ENCODE peak calls at places on chromosome 15, in four cellular contexts. One of them, this sample, is unnamed.

GRCh38 chr15:26634319-26634718 is 138.5 kb downstream of the GABRB3 start:
- DNase-seq in fibroblast of lung: no peak
- DNase-seq in tibial artery: no peak
- DNase-seq in heart left ventricle: no peak
- DNase-seq in this sample: no peak

GRCh38 chr15:45829336-45830153 is 194.7 kb downstream of the SQOR start:
- DNase-seq in fibroblast of lung: no peak
- DNase-seq in tibial artery: no peak
- DNase-seq in heart left ventricle: no peak
- DNase-seq in this sample: no peak

GRCh38 chr15:99704444-99704838 is 28.8 kb downstream of the LYSMD4 start:
- DNase-seq in fibroblast of lung: peak; percentile 80
- DNase-seq in tibial artery: no peak
- DNase-seq in heart left ventricle: no peak
- DNase-seq in this sample: peak; percentile 87

GRCh38 chr15:63407612-63408011 is 26.0 kb upstream of the CA12 start:
- DNase-seq in fibroblast of lung: no peak
- DNase-seq in tibial artery: no peak
- DNase-seq in heart left ventricle: no peak
- DNase-seq in this sample: no peak

GRCh38 chr15:96359772-96360498 is 29.4 kb downstream of the NR2F2 start:
- DNase-seq in fibroblast of lung: peak; percentile 51
- DNase-seq in tibial artery: no peak
- DNase-seq in heart left ventricle: no peak
- DNase-seq in this sample: no peak

GRCh38 chr15:75197062-75197630 is 4.5 kb upstream of the C15orf39 start:
- DNase-seq in fibroblast of lung: no peak
- DNase-seq in tibial artery: no peak
- DNase-seq in heart left ventricle: no peak
- DNase-seq in this sample: no peak

GRCh38 chr15:79006071-79006470 is 61.2 kb upstream of the CTSH start:
- DNase-seq in fibroblast of lung: no peak
- DNase-seq in tibial artery: no peak
- DNase-seq in heart left ventricle: no peak
- DNase-seq in this sample: no peak

GRCh38 chr15:41894791-41895463 is 1.1 kb upstream of the SPTBN5 start:
- DNase-seq in fibroblast of lung: peak; percentile 83
- DNase-seq in tibial artery: peak; percentile 79
- DNase-seq in heart left ventricle: peak; percentile 90
- DNase-seq in this sample: peak; percentile 72

GRCh38 chr15:38252481-38253311 is at the start of gene SPRED1:
- DNase-seq in fibroblast of lung: peak; percentile 61
- DNase-seq in tibial artery: peak; percentile 71
- DNase-seq in heart left ventricle: peak; percentile 86
- DNase-seq in this sample: peak; percentile 35

GRCh38 chr15:65189102-65189740 is 4.1 kb upstream of the CLPX start:
- DNase-seq in fibroblast of lung: peak; percentile 47
- DNase-seq in tibial artery: no peak
- DNase-seq in heart left ventricle: no peak
- DNase-seq in this sample: peak; percentile 60

GRCh38 chr15:46681901-46682300 is 1035.4 kb upstream of the SEMA6D start:
- DNase-seq in fibroblast of lung: no peak
- DNase-seq in tibial artery: no peak
- DNase-seq in heart left ventricle: no peak
- DNase-seq in this sample: no peak

GRCh38 chr15:74780983-74781672 is 752 bp upstream of the CSK start:
- DNase-seq in fibroblast of lung: peak; percentile 24
- DNase-seq in tibial artery: no peak
- DNase-seq in heart left ventricle: no peak
- DNase-seq in this sample: no peak

GRCh38 chr15:22786868-22787698 is 639 bp downstream of the NIPA1 start:
- DNase-seq in fibroblast of lung: peak; percentile 30
- DNase-seq in tibial artery: no peak
- DNase-seq in heart left ventricle: peak; percentile 35
- DNase-seq in this sample: no peak

GRCh38 chr15:73633991-73634495 is 854 bp upstream of the NPTN start:
- DNase-seq in fibroblast of lung: peak; percentile 94
- DNase-seq in tibial artery: no peak
- DNase-seq in heart left ventricle: no peak
- DNase-seq in this sample: peak; percentile 90

GRCh38 chr15:81548350-81549116 is 174.5 kb upstream of the TMC3 start:
- DNase-seq in fibroblast of lung: peak; percentile 16
- DNase-seq in tibial artery: no peak
- DNase-seq in heart left ventricle: no peak
- DNase-seq in this sample: no peak

GRCh38 chr15:82768414-82769081 is 37.3 kb downstream of the FSD2 start:
- DNase-seq in fibroblast of lung: peak; percentile 12
- DNase-seq in tibial artery: no peak
- DNase-seq in heart left ventricle: no peak
- DNase-seq in this sample: peak; percentile 20

GRCh38 chr15:80246425-80246894 is 5.6 kb downstream of the CTXND1 start:
- DNase-seq in fibroblast of lung: no peak
- DNase-seq in tibial artery: no peak
- DNase-seq in heart left ventricle: peak; percentile 49
- DNase-seq in this sample: no peak

GRCh38 chr15:61517335-61517734 is 288.2 kb upstream of the RORA start:
- DNase-seq in fibroblast of lung: no peak
- DNase-seq in tibial artery: no peak
- DNase-seq in heart left ventricle: no peak
- DNase-seq in this sample: no peak

GRCh38 chr15:64916365-64916764 is 4.7 kb downstream of the ANKDD1A start:
- DNase-seq in fibroblast of lung: no peak
- DNase-seq in tibial artery: no peak
- DNase-seq in heart left ventricle: no peak
- DNase-seq in this sample: no peak

GRCh38 chr15:63156708-63157065 is 590 bp downstream of the RPS27L start:
- DNase-seq in fibroblast of lung: peak; percentile 43
- DNase-seq in tibial artery: peak; percentile 37
- DNase-seq in heart left ventricle: peak; percentile 49
- DNase-seq in this sample: peak; percentile 42

GRCh38 chr15:34584321-34584668 is 844 bp upstream of the GOLGA8B start:
- DNase-seq in fibroblast of lung: no peak
- DNase-seq in tibial artery: no peak
- DNase-seq in heart left ventricle: no peak
- DNase-seq in this sample: no peak

GRCh38 chr15:81516012-81516411 is 142.0 kb upstream of the TMC3 start:
- DNase-seq in fibroblast of lung: peak; percentile 21
- DNase-seq in tibial artery: no peak
- DNase-seq in heart left ventricle: no peak
- DNase-seq in this sample: peak; percentile 9

GRCh38 chr15:43943511-43943910 is 116.7 kb downstream of the WDR76 start:
- DNase-seq in fibroblast of lung: peak; percentile 81
- DNase-seq in tibial artery: no peak
- DNase-seq in heart left ventricle: no peak
- DNase-seq in this sample: peak; percentile 25

GRCh38 chr15:42139596-42139995 is 16.8 kb downstream of the PLA2G4F start:
- DNase-seq in fibroblast of lung: no peak
- DNase-seq in tibial artery: no peak
- DNase-seq in heart left ventricle: no peak
- DNase-seq in this sample: no peak

DNA sequence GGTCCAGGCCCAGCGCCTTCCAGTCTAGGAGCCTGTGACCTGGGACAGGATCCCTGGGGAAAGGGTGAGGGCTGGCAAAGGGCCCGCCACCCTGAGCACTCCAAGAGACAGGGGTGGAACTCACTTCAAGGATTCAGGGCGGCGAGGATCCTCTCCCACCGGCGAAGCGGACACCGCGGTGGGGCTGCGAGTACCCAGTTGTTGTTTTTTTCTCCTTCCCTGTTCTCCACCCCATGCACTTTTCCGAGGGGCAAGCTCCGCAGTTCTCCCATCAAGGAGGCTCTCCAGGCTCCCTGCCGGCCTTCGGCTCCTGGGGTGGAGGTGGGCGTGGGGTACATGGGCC is 387 bp upstream of the PAQR5 start:
- DNase-seq in fibroblast of lung: no peak
- DNase-seq in tibial artery: no peak
- DNase-seq in heart left ventricle: peak; percentile 32
- DNase-seq in this sample: no peak
- H3K4me3 ChIP-seq in fibroblast of lung: peak overlapping the region; percentile 42
- H3K4me3 ChIP-seq in tibial artery: peak overlapping the region; percentile 40
- H3K4me3 ChIP-seq in heart left ventricle: peak overlapping the region; percentile 53
- H3K4me3 ChIP-seq in this sample: no peak overlapping the region

GRCh38 chr15:50355612-50355905 is 561 bp upstream of the GABPB1 start:
- DNase-seq in fibroblast of lung: peak; percentile 5
- DNase-seq in tibial artery: no peak
- DNase-seq in heart left ventricle: no peak
- DNase-seq in this sample: no peak

GRCh38 chr15:50353999-50354837 is 780 bp downstream of the GABPB1 start:
- DNase-seq in fibroblast of lung: peak; percentile 88
- DNase-seq in tibial artery: peak; percentile 47
- DNase-seq in heart left ventricle: peak; percentile 47
- DNase-seq in this sample: peak; percentile 81

GRCh38 chr15:50354838-50355611 is at the start of gene GABPB1:
- DNase-seq in fibroblast of lung: peak; percentile 97
- DNase-seq in tibial artery: peak; percentile 73
- DNase-seq in heart left ventricle: peak; percentile 91
- DNase-seq in this sample: peak; percentile 85

GRCh38 chr15:50355980-50356379 is 982 bp upstream of the GABPB1 start:
- DNase-seq in fibroblast of lung: peak; percentile 7
- DNase-seq in tibial artery: no peak
- DNase-seq in heart left ventricle: no peak
- DNase-seq in this sample: no peak

GRCh38 chr15:50358805-50359204 is 3.8 kb upstream of the GABPB1 start:
- DNase-seq in fibroblast of lung: peak; percentile 52
- DNase-seq in tibial artery: no peak
- DNase-seq in heart left ventricle: no peak
- DNase-seq in this sample: peak; percentile 39
- TF ChIP-seq CTCF in fibroblast of lung: peak; percentile 32
- TF ChIP-seq CTCF in tibial artery: no peak
- TF ChIP-seq CTCF in heart left ventricle: no peak
- TF ChIP-seq CTCF in this sample: peak; percentile 66

GRCh38 chr15:40044717-40045571 is 6.0 kb upstream of the SRP14 start:
- DNase-seq in fibroblast of lung: peak; percentile 76
- DNase-seq in tibial artery: peak; percentile 89
- DNase-seq in heart left ventricle: peak; percentile 93
- DNase-seq in this sample: peak; percentile 82
- H3K4me3 ChIP-seq in fibroblast of lung: peak overlapping the region; percentile 13
- H3K4me3 ChIP-seq in tibial artery: no peak overlapping the region
- H3K4me3 ChIP-seq in heart left ventricle: no peak overlapping the region
- H3K4me3 ChIP-seq in this sample: peak overlapping the region; percentile 18

DNA sequence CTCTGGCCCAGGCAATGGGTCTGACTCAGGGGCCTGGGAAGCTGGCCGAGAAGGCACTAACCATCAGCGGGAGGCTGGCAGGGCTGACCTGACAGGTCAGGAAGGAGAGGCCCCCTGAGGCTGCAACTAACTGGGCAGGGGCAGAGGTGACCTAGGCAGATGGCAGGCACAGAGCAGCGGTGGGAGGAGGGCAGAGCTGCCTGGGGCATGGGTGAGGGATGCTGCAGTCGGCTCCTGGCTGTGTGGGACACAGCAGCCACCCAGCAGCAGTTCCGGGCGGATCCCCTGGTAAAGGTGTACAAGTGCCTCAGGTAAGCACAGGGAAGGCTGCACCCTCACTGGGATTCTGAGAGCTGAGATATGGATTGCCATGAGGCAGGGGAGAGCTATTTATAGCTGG is 236.1 kb downstream of the OCA2 start:
- DNase-seq in fibroblast of lung: no peak
- DNase-seq in tibial artery: no peak
- DNase-seq in heart left ventricle: no peak
- DNase-seq in this sample: no peak
- TF ChIP-seq CTCF in fibroblast of lung: no peak
- TF ChIP-seq CTCF in tibial artery: no peak
- TF ChIP-seq CTCF in heart left ventricle: no peak
- TF ChIP-seq CTCF in this sample: no peak

GRCh38 chr15:100901296-100901695 is 17.9 kb upstream of the LRRK1 start:
- DNase-seq in fibroblast of lung: no peak
- DNase-seq in tibial artery: no peak
- DNase-seq in heart left ventricle: no peak
- DNase-seq in this sample: no peak

GRCh38 chr15:100902436-100903190 is 16.5 kb upstream of the LRRK1 start:
- DNase-seq in fibroblast of lung: peak; percentile 78
- DNase-seq in tibial artery: peak; percentile 69
- DNase-seq in heart left ventricle: peak; percentile 78
- DNase-seq in this sample: peak; percentile 75

GRCh38 chr15:100900895-100901169 is 18.3 kb upstream of the LRRK1 start:
- DNase-seq in fibroblast of lung: no peak
- DNase-seq in tibial artery: no peak
- DNase-seq in heart left ventricle: no peak
- DNase-seq in this sample: no peak

GRCh38 chr15:100903191-100903590 is 16.0 kb upstream of the LRRK1 start:
- DNase-seq in fibroblast of lung: no peak
- DNase-seq in tibial artery: no peak
- DNase-seq in heart left ventricle: no peak
- DNase-seq in this sample: no peak

GRCh38 chr15:100901702-100902435 is 17.3 kb upstream of the LRRK1 start:
- DNase-seq in fibroblast of lung: peak; percentile 40
- DNase-seq in tibial artery: no peak
- DNase-seq in heart left ventricle: no peak
- DNase-seq in this sample: no peak
- H3K4me3 ChIP-seq in fibroblast of lung: no peak overlapping the region
- H3K4me3 ChIP-seq in tibial artery: peak overlapping the region; percentile 36
- H3K4me3 ChIP-seq in heart left ventricle: no peak overlapping the region
- H3K4me3 ChIP-seq in this sample: peak overlapping the region; percentile 18

DNA sequence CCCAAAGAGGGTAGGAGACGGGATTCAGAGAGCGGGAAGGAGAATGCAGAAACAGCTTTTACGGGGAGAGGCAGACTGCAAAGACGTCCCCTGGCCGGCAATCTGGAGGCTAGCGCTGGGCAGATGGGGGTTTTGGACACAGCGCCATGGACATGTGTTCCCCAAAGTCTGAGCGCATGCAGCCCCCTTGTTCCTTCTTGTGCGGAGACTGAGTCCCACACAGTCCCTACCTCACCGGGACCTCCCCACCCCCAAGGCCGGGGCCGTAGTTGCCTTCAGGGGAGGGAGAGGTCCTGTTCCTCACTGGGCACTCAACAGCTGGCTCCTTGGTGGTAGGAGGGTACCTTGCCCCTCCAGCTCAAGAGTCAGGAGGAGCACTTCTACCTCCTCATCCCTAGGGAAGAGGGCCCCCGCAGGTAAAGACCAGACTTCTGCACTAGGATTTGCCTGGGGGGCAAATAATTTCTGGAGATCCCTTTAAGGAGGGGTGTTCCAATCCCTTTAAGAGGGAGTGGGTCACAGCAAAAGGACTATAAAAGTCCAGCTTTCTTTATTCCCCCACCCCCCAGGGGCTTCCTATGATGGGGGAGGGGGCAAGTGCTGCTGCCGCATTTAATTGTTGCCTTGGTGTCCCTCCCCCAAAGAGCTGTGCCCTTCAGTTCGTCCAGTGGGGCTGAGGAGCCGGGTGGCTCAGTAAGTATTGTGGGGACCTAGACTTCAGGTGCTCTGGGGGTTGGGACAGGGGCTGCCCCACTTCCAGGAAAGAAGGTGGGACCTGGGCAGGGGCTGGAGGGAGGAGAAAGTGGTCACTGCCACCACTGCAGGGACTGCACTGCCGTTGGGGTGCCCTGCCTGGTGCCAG is 3.6 kb upstream of the BAHD1 start:
- DNase-seq in fibroblast of lung: no peak
- DNase-seq in tibial artery: no peak
- DNase-seq in heart left ventricle: no peak
- DNase-seq in this sample: no peak
- TF ChIP-seq CTCF in fibroblast of lung: no peak
- TF ChIP-seq CTCF in tibial artery: no peak
- TF ChIP-seq CTCF in heart left ventricle: no peak
- TF ChIP-seq CTCF in this sample: no peak

This sample was measured in brain microvascular endothelial cell.